ENCODE peak calls at places on chromosomes 13 and 19, in eight cellular contexts. One of them, this sample, is unnamed.

GRCh38 chr13:24511019-24511823 is 1.4 kb downstream of the PARP4 start:
- DNase-seq in cardiac muscle cell: peak; percentile 89
- DNase-seq in MM.1S: peak; percentile 44
- DNase-seq in neural progenitor cell: peak; percentile 11
- DNase-seq in SJSA1: peak; percentile 80
- DNase-seq in IMR-90: peak; percentile 91
- DNase-seq in BJ: peak; percentile 70
- DNase-seq in AG09309: peak; percentile 61
- DNase-seq in this sample: peak; percentile 60

GRCh38 chr13:98959299-98959698 is 18.6 kb downstream of the DOCK9 start:
- DNase-seq in cardiac muscle cell: no peak
- DNase-seq in MM.1S: no peak
- DNase-seq in neural progenitor cell: no peak
- DNase-seq in SJSA1: peak; percentile 57
- DNase-seq in IMR-90: no peak
- DNase-seq in BJ: no peak
- DNase-seq in AG09309: no peak
- DNase-seq in this sample: no peak

GRCh38 chr13:41713405-41713804 is 247.5 kb downstream of the VWA8 start:
- DNase-seq in cardiac muscle cell: no peak
- DNase-seq in MM.1S: no peak
- DNase-seq in neural progenitor cell: no peak
- DNase-seq in SJSA1: no peak
- DNase-seq in IMR-90: no peak
- DNase-seq in BJ: no peak
- DNase-seq in AG09309: no peak
- DNase-seq in this sample: no peak

GRCh38 chr13:98285852-98286594 is 109.0 kb upstream of the RNF113B start:
- DNase-seq in cardiac muscle cell: no peak
- DNase-seq in MM.1S: no peak
- DNase-seq in neural progenitor cell: no peak
- DNase-seq in SJSA1: no peak
- DNase-seq in IMR-90: no peak
- DNase-seq in BJ: no peak
- DNase-seq in AG09309: no peak
- DNase-seq in this sample: no peak

GRCh38 chr13:23202383-23202782 is 21.6 kb downstream of the SGCG start:
- DNase-seq in cardiac muscle cell: no peak
- DNase-seq in MM.1S: no peak
- DNase-seq in neural progenitor cell: no peak
- DNase-seq in SJSA1: no peak
- DNase-seq in IMR-90: no peak
- DNase-seq in BJ: no peak
- DNase-seq in AG09309: peak; percentile 8
- DNase-seq in this sample: no peak

GRCh38 chr13:27035892-27036235 is 135.7 kb downstream of the USP12 start:
- DNase-seq in cardiac muscle cell: peak; percentile 19
- DNase-seq in MM.1S: no peak
- DNase-seq in neural progenitor cell: no peak
- DNase-seq in SJSA1: peak; percentile 53
- DNase-seq in IMR-90: peak; percentile 56
- DNase-seq in BJ: no peak
- DNase-seq in AG09309: no peak
- DNase-seq in this sample: no peak

GRCh38 chr19:56116606-56117005 is 4.5 kb downstream of the ZNF787 start:
- DNase-seq in cardiac muscle cell: no peak
- DNase-seq in MM.1S: no peak
- DNase-seq in neural progenitor cell: no peak
- DNase-seq in SJSA1: no peak
- DNase-seq in IMR-90: no peak
- DNase-seq in BJ: no peak
- DNase-seq in AG09309: no peak
- DNase-seq in this sample: no peak

GRCh38 chr19:43476606-43477005 is 11.2 kb upstream of the LYPD3 start:
- DNase-seq in cardiac muscle cell: peak; percentile 84
- DNase-seq in MM.1S: no peak
- DNase-seq in neural progenitor cell: no peak
- DNase-seq in SJSA1: no peak
- DNase-seq in IMR-90: peak; percentile 94
- DNase-seq in BJ: peak; percentile 79
- DNase-seq in AG09309: peak; percentile 46
- DNase-seq in this sample: peak; percentile 74

GRCh38 chr19:17747205-17748098 is 3.8 kb upstream of the FCHO1 start:
- DNase-seq in cardiac muscle cell: peak; percentile 96
- DNase-seq in MM.1S: peak; percentile 98
- DNase-seq in neural progenitor cell: peak; percentile 98
- DNase-seq in SJSA1: peak; percentile 93
- DNase-seq in IMR-90: peak; percentile 89
- DNase-seq in BJ: peak; percentile 48
- DNase-seq in AG09309: peak; percentile 29
- DNase-seq in this sample: peak; percentile 72

GRCh38 chr19:17751103-17751911 is at the start of gene FCHO1:
- DNase-seq in cardiac muscle cell: no peak
- DNase-seq in MM.1S: peak; percentile 44
- DNase-seq in neural progenitor cell: no peak
- DNase-seq in SJSA1: no peak
- DNase-seq in IMR-90: no peak
- DNase-seq in BJ: no peak
- DNase-seq in AG09309: no peak
- DNase-seq in this sample: no peak

GRCh38 chr19:17751912-17752273 is 616 bp downstream of the FCHO1 start:
- DNase-seq in cardiac muscle cell: no peak
- DNase-seq in MM.1S: no peak
- DNase-seq in neural progenitor cell: no peak
- DNase-seq in SJSA1: no peak
- DNase-seq in IMR-90: no peak
- DNase-seq in BJ: no peak
- DNase-seq in AG09309: no peak
- DNase-seq in this sample: no peak

GRCh38 chr19:17749912-17750317 is 1.4 kb upstream of the FCHO1 start:
- DNase-seq in cardiac muscle cell: no peak
- DNase-seq in MM.1S: no peak
- DNase-seq in neural progenitor cell: no peak
- DNase-seq in SJSA1: no peak
- DNase-seq in IMR-90: no peak
- DNase-seq in BJ: no peak
- DNase-seq in AG09309: no peak
- DNase-seq in this sample: no peak

DNA sequence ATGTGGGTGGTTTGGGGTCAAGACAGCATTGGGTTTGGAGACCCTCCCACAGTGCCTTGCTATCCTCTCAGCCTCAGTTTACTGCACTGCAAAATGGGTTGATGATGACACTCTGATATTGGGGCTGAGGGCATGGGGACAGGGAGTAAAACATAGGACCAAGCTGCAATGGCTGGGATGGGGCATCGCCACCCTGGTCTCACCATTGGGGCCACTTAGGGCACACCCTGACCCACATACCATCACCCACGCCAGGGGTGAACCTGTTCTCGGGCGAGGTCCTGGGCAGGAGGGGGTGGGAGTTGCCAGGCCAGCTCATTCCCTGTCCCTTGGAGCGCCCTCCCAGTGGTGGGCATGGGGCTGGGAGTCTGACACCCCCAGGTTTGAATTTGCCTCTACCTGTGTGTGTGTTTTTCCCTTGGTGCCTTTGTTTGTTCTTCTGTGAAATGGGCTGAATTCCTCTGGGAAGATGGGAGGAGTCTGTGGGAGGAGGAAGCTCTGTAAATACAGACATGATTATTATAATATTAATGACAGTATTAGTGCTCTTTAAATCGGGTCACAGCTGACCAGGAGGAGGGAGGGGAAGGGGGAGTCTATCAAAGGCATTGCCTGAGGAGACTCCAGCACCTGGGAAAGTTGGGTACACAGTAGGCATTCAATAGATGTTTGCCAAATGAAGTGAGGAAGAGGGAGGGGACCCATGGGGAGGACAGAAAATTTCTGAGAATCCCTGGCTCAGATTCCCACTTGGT is 2.2 kb upstream of the FCHO1 start:
- DNase-seq in cardiac muscle cell: no peak
- DNase-seq in MM.1S: no peak
- DNase-seq in neural progenitor cell: no peak
- DNase-seq in SJSA1: no peak
- DNase-seq in IMR-90: no peak
- DNase-seq in BJ: no peak
- DNase-seq in AG09309: no peak
- DNase-seq in this sample: no peak
- H3K4me3 ChIP-seq in cardiac muscle cell: no peak overlapping the region
- H3K4me3 ChIP-seq in MM.1S: no peak overlapping the region
- H3K4me3 ChIP-seq in neural progenitor cell: no peak overlapping the region
- H3K4me3 ChIP-seq in SJSA1: no peak overlapping the region
- H3K4me3 ChIP-seq in IMR-90: no peak overlapping the region
- H3K4me3 ChIP-seq in BJ: no peak overlapping the region
- H3K4me3 ChIP-seq in AG09309: no peak overlapping the region
- H3K4me3 ChIP-seq in this sample: no peak overlapping the region

GRCh38 chr19:37981785-37982475 is 74.9 kb downstream of the SIPA1L3 start:
- DNase-seq in cardiac muscle cell: no peak
- DNase-seq in MM.1S: no peak
- DNase-seq in neural progenitor cell: no peak
- DNase-seq in SJSA1: peak; percentile 61
- DNase-seq in IMR-90: peak; percentile 94
- DNase-seq in BJ: no peak
- DNase-seq in AG09309: no peak
- DNase-seq in this sample: peak; percentile 59

GRCh38 chr19:37977391-37977790 is 70.4 kb downstream of the SIPA1L3 start:
- DNase-seq in cardiac muscle cell: no peak
- DNase-seq in MM.1S: no peak
- DNase-seq in neural progenitor cell: no peak
- DNase-seq in SJSA1: no peak
- DNase-seq in IMR-90: no peak
- DNase-seq in BJ: no peak
- DNase-seq in AG09309: no peak
- DNase-seq in this sample: no peak

GRCh38 chr19:37977992-37978391 is 71.0 kb downstream of the SIPA1L3 start:
- DNase-seq in cardiac muscle cell: peak; percentile 57
- DNase-seq in MM.1S: no peak
- DNase-seq in neural progenitor cell: peak; percentile 73
- DNase-seq in SJSA1: peak; percentile 80
- DNase-seq in IMR-90: peak; percentile 99
- DNase-seq in BJ: no peak
- DNase-seq in AG09309: peak; percentile 39
- DNase-seq in this sample: peak; percentile 90

GRCh38 chr19:37980419-37980975 is 73.5 kb downstream of the SIPA1L3 start:
- DNase-seq in cardiac muscle cell: no peak
- DNase-seq in MM.1S: no peak
- DNase-seq in neural progenitor cell: no peak
- DNase-seq in SJSA1: no peak
- DNase-seq in IMR-90: no peak
- DNase-seq in BJ: no peak
- DNase-seq in AG09309: no peak
- DNase-seq in this sample: no peak

DNA sequence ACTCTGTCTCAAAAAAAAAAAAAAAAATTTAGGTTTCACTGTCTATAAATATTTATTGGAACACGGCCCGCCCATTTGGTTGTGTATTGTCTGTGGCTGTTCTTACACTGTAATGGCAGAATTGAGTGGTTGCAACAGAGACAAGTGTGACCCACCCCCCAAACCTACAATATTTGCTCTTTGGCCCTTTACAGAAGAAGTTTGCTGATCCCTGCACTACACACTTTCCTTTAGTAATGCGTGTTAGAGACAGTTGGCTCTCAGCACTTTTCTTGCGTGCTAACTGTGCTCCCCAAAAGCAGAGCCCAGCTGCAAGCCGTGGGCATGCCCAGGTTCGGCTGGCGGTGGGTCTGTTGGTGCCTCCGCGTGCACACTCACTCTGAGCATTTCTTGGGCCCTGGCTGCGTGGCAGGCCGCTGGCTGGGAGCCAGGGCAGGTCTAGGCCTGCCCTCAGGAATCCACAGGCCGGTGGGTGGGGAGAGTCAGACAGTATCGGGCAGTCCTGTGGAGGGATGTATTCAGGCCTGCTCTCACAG is 72.6 kb downstream of the SIPA1L3 start:
- DNase-seq in cardiac muscle cell: no peak
- DNase-seq in MM.1S: no peak
- DNase-seq in neural progenitor cell: no peak
- DNase-seq in SJSA1: no peak
- DNase-seq in IMR-90: no peak
- DNase-seq in BJ: no peak
- DNase-seq in AG09309: no peak
- DNase-seq in this sample: no peak
- H3K4me3 ChIP-seq in cardiac muscle cell: no peak overlapping the region
- H3K4me3 ChIP-seq in MM.1S: no peak overlapping the region
- H3K4me3 ChIP-seq in neural progenitor cell: no peak overlapping the region
- H3K4me3 ChIP-seq in SJSA1: no peak overlapping the region
- H3K4me3 ChIP-seq in IMR-90: no peak overlapping the region
- H3K4me3 ChIP-seq in BJ: no peak overlapping the region
- H3K4me3 ChIP-seq in AG09309: no peak overlapping the region
- H3K4me3 ChIP-seq in this sample: no peak overlapping the region

DNA sequence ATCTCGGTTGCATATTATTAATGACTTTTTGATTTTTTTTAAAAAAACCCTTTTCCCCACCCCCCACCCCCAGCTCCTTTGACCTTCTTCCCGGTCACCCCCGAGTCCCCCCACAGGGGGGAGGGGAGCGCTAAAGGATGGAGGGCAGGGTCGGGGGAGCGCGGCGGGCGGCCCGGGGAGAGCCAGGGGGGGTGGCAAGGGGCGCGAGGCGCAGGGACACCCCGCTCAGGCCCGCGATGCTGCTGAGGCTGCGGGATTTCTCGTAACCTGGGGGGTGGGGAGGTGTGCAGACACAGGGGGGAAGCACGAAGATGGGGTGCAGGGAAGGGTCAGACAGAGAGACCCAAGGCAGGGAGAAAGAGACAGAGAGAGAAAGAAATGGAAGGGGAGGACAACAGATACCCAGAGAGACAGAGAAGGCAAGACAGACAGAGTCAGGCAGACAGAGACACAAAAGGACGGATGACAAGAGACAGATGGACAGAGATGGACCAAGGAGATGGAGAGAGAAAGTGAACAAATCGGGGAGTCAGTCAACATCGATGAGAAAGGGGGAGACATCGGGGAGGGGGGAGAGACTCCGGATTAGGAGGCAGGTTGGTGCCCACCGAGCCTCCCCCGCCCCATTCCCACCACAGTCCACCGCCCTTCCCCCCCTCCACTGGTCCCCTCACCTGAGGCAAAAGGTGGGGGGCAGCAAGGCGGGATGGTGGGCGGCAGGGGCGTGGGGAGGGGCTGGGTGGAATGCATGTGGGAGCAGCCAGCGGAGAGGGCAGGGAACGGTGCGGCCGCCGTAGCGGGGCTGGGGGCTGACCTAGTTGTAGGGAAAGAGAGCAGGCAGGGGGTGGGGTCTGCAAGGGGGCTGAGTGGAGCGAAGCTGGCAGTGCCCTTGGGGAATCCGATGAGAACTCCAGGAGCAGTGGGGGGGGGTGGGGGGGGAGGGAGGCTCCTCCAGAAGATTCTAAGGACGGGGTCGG is 14.2 kb downstream of the KCNC3 start:
- DNase-seq in cardiac muscle cell: no peak
- DNase-seq in MM.1S: no peak
- DNase-seq in neural progenitor cell: peak; percentile 62
- DNase-seq in SJSA1: no peak
- DNase-seq in IMR-90: no peak
- DNase-seq in BJ: no peak
- DNase-seq in AG09309: no peak
- DNase-seq in this sample: no peak
- H3K4me3 ChIP-seq in cardiac muscle cell: peak overlapping the region; percentile 31
- H3K4me3 ChIP-seq in MM.1S: no peak overlapping the region
- H3K4me3 ChIP-seq in neural progenitor cell: peak overlapping the region; percentile 61
- H3K4me3 ChIP-seq in SJSA1: no peak overlapping the region
- H3K4me3 ChIP-seq in IMR-90: no peak overlapping the region
- H3K4me3 ChIP-seq in BJ: no peak overlapping the region
- H3K4me3 ChIP-seq in AG09309: no peak overlapping the region
- H3K4me3 ChIP-seq in this sample: no peak overlapping the region

GRCh38 chr13:70107125-70107497 is 515 bp upstream of the ATXN8OS start:
- DNase-seq in cardiac muscle cell: no peak
- DNase-seq in MM.1S: no peak
- DNase-seq in neural progenitor cell: peak; percentile 4
- DNase-seq in SJSA1: no peak
- DNase-seq in IMR-90: no peak
- DNase-seq in BJ: no peak
- DNase-seq in AG09309: no peak
- DNase-seq in this sample: no peak

GRCh38 chr13:70104481-70104880 is 3.1 kb upstream of the ATXN8OS start:
- DNase-seq in cardiac muscle cell: no peak
- DNase-seq in MM.1S: no peak
- DNase-seq in neural progenitor cell: no peak
- DNase-seq in SJSA1: no peak
- DNase-seq in IMR-90: no peak
- DNase-seq in BJ: no peak
- DNase-seq in AG09309: no peak
- DNase-seq in this sample: no peak

GRCh38 chr13:70108276-70108845 is at the start of gene KLHL1:
- DNase-seq in cardiac muscle cell: no peak
- DNase-seq in MM.1S: no peak
- DNase-seq in neural progenitor cell: peak; percentile 28
- DNase-seq in SJSA1: no peak
- DNase-seq in IMR-90: no peak
- DNase-seq in BJ: no peak
- DNase-seq in AG09309: no peak
- DNase-seq in this sample: no peak

GRCh38 chr13:70107498-70108271 is at the start of gene ATXN8OS:
- DNase-seq in cardiac muscle cell: no peak
- DNase-seq in MM.1S: no peak
- DNase-seq in neural progenitor cell: peak; percentile 61
- DNase-seq in SJSA1: no peak
- DNase-seq in IMR-90: no peak
- DNase-seq in BJ: no peak
- DNase-seq in AG09309: no peak
- DNase-seq in this sample: no peak
- H3K4me3 ChIP-seq in cardiac muscle cell: peak within 1 kb of the TSS; percentile 20
- H3K4me3 ChIP-seq in MM.1S: no peak within 1 kb of the TSS
- H3K4me3 ChIP-seq in neural progenitor cell: peak within 1 kb of the TSS; percentile 65
- H3K4me3 ChIP-seq in SJSA1: no peak within 1 kb of the TSS
- H3K4me3 ChIP-seq in IMR-90: no peak within 1 kb of the TSS
- H3K4me3 ChIP-seq in BJ: no peak within 1 kb of the TSS
- H3K4me3 ChIP-seq in AG09309: no peak within 1 kb of the TSS
- H3K4me3 ChIP-seq in this sample: no peak within 1 kb of the TSS

This sample was measured in AG04450.